ENCODE peak calls at places on chromosomes 11 and 22, in seven cellular contexts. D, G, Y, L, R, B and K are unnamed samples.

GRCh38 chr11:43925063-43925931 is 17.1 kb upstream of the C11orf96 start:
- DNase-seq in D (no peak), G (peak; percentile 6), Y (no peak), L (no peak), R (no peak), B (peak; percentile 56), K (no peak)

GRCh38 chr11:16814410-16815046 is 76.1 kb downstream of the C11orf58 start:
- DNase-seq in D (no peak), G (no peak), Y (no peak), L (no peak), R (no peak), B (no peak), K (no peak)

GRCh38 chr11:22169833-22170232 is 23.1 kb upstream of the ANO5 start:
- DNase-seq in D (no peak), G (peak; percentile 1), Y (no peak), L (no peak), R (no peak), B (no peak), K (no peak)

GRCh38 chr22:22072169-22072836 is 89.7 kb upstream of the TOP3B start:
- DNase-seq in D (no peak), G (no peak), Y (no peak), L (no peak), R (no peak), B (no peak), K (no peak)

GRCh38 chr22:29479417-29480261 is at the start of gene NEFH:
- DNase-seq in D (no peak), G (no peak), Y (no peak), L (no peak), R (no peak), B (peak; percentile 63), K (no peak)

GRCh38 chr11:3152471-3153110 is 12.5 kb downstream of the OSBPL5 start:
- DNase-seq in D (no peak), G (peak; percentile 78), Y (no peak), L (no peak), R (no peak), B (no peak), K (no peak)

GRCh38 chr11:122287401-122287800 is 171.4 kb upstream of the BLID start:
- DNase-seq in D (no peak), G (no peak), Y (no peak), L (no peak), R (no peak), B (peak; percentile 62), K (no peak)

GRCh38 chr11:63558459-63559157 is 4.6 kb downstream of the PLAAT2 start:
- DNase-seq in D (no peak), G (no peak), Y (no peak), L (no peak), R (no peak), B (no peak), K (no peak)

GRCh38 chr11:46420513-46420912 is 28.9 kb upstream of the CHRM4 start:
- DNase-seq in D (no peak), G (no peak), Y (no peak), L (no peak), R (no peak), B (no peak), K (no peak)

GRCh38 chr22:20957691-20958440 is 9.2 kb upstream of the AIFM3 start:
- DNase-seq in D (peak; percentile 54), G (peak; percentile 8), Y (peak; percentile 82), L (no peak), R (peak; percentile 54), B (peak; percentile 80), K (no peak)

GRCh38 chr11:27697679-27698275 is 2.5 kb downstream of the BDNF start:
- DNase-seq in D (no peak), G (peak; percentile 66), Y (no peak), L (no peak), R (no peak), B (no peak), K (no peak)

GRCh38 chr11:101825551-101825950 is 89.3 kb upstream of the CEP126 start:
- DNase-seq in D (no peak), G (no peak), Y (no peak), L (no peak), R (no peak), B (no peak), K (no peak)

GRCh38 chr11:1744137-1744878 is 6.1 kb downstream of the IFITM10 start:
- DNase-seq in D (no peak), G (no peak), Y (no peak), L (peak; percentile 13), R (peak; percentile 31), B (no peak), K (no peak)

GRCh38 chr11:46049325-46049860 is 71.9 kb downstream of the PHF21A start:
- DNase-seq in D (no peak), G (no peak), Y (no peak), L (no peak), R (no peak), B (no peak), K (no peak)

GRCh38 chr11:14852571-14853177 is 39.4 kb downstream of the CYP2R1 start:
- DNase-seq in D (no peak), G (no peak), Y (no peak), L (no peak), R (no peak), B (no peak), K (no peak)

GRCh38 chr11:65931773-65932557 is 12.7 kb downstream of the DRAP1 start:
- DNase-seq in D (no peak), G (no peak), Y (no peak), L (no peak), R (no peak), B (no peak), K (no peak)

GRCh38 chr11:1157341-1157644 is 460 bp upstream of the MUC5AC start:
- DNase-seq in D (no peak), G (no peak), Y (no peak), L (no peak), R (no peak), B (no peak), K (no peak)

GRCh38 chr11:33452806-33453205 is 195.6 kb downstream of the HIPK3 start:
- DNase-seq in D (no peak), G (peak; percentile 96), Y (no peak), L (no peak), R (no peak), B (no peak), K (no peak)

GRCh38 chr11:108551653-108552462 is 41.7 kb downstream of the EXPH5 start:
- DNase-seq in D (no peak), G (peak; percentile 44), Y (no peak), L (no peak), R (no peak), B (peak; percentile 60), K (no peak)

GRCh38 chr11:12287009-12287373 is 90.4 kb upstream of the PARVA start:
- DNase-seq in D (peak; percentile 32), G (peak; percentile 98), Y (peak; percentile 35), L (no peak), R (peak; percentile 54), B (peak; percentile 80), K (peak; percentile 3)
- H3K4me3 ChIP-seq in D (no peak overlapping the region), G (peak overlapping the region; percentile 15), Y (no peak overlapping the region), L (no peak overlapping the region), R (no peak overlapping the region), B (no peak overlapping the region), K (no peak overlapping the region)

GRCh38 chr11:128759168-128759567 is 65.3 kb downstream of the FLI1 start:
- DNase-seq in D (no peak), G (no peak), Y (no peak), L (no peak), R (no peak), B (no peak), K (no peak)

GRCh38 chr11:128757235-128757711 is 63.4 kb downstream of the FLI1 start:
- DNase-seq in D (peak; percentile 50), G (peak; percentile 19), Y (peak; percentile 69), L (no peak), R (peak; percentile 71), B (peak; percentile 80), K (no peak)

GRCh38 chr11:128761339-128761738 is 67.5 kb downstream of the FLI1 start:
- DNase-seq in D (no peak), G (no peak), Y (no peak), L (no peak), R (no peak), B (no peak), K (no peak)

GRCh38 chr11:128757886-128758612 is 64.2 kb downstream of the FLI1 start:
- DNase-seq in D (no peak), G (no peak), Y (peak; percentile 46), L (no peak), R (no peak), B (no peak), K (no peak)

GRCh38 chr11:128759597-128759996 is 65.7 kb downstream of the FLI1 start:
- DNase-seq in D (no peak), G (peak; percentile 87), Y (no peak), L (no peak), R (no peak), B (no peak), K (no peak)
- TF ChIP-seq CTCF in D (no peak), G (no peak), Y (no peak), L (no peak), R (no peak), B (no peak), K (no peak)

GRCh38 chr11:68816917-68817419 is 24.7 kb downstream of the CPT1A start:
- DNase-seq in D (no peak), G (no peak), Y (no peak), L (no peak), R (no peak), B (no peak), K (no peak)

GRCh38 chr11:68817554-68817953 is 24.2 kb downstream of the CPT1A start:
- DNase-seq in D (no peak), G (no peak), Y (no peak), L (no peak), R (no peak), B (no peak), K (no peak)

GRCh38 chr11:68819362-68819761 is 22.4 kb downstream of the CPT1A start:
- DNase-seq in D (no peak), G (no peak), Y (no peak), L (no peak), R (no peak), B (no peak), K (no peak)

GRCh38 chr11:68816251-68816776 is 25.4 kb downstream of the CPT1A start:
- DNase-seq in D (no peak), G (no peak), Y (no peak), L (no peak), R (no peak), B (no peak), K (no peak)

DNA sequence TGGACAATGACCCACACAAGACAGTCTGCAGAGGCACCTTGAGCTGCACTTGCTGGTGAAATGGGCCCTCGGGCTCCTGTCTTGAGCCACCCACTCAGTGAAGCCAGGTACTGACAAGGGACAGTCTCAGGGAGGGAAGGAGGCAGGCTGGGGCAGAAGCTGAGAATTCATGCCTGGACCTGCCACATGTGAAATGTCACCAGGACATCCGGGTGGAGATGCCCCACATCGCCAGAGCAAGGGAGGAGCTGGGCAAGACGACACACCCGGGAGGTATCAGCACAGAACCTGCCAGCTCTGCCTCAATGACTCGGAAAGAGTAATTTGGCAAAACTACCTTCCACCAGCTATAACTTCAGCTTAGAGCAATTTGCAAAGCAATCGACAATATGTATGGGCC is 23.5 kb downstream of the CPT1A start:
- DNase-seq in D (no peak), G (no peak), Y (no peak), L (no peak), R (no peak), B (no peak), K (peak; percentile 64)
- H3K4me1 ChIP-seq in D (peaks cover 6% of the 10 kb centered on the region), G (no peaks in the 10 kb centered on the region), Y (peaks cover 6% of the 10 kb centered on the region), L (peaks cover 11% of the 10 kb centered on the region), R (no peaks in the 10 kb centered on the region), B (no peaks in the 10 kb centered on the region), K (no peaks in the 10 kb centered on the region)

GRCh38 chr22:37896181-37896592 is 9.9 kb upstream of the MICALL1 start:
- DNase-seq in D (no peak), G (no peak), Y (peak; percentile 59), L (no peak), R (no peak), B (peak; percentile 68), K (peak; percentile 45)
- H3K4me3 ChIP-seq in D (no peak overlapping the region), G (no peak overlapping the region), Y (no peak overlapping the region), L (no peak overlapping the region), R (no peak overlapping the region), B (no peak overlapping the region), K (no peak overlapping the region)